ENCODE peak calls at places on chromosomes 4 and X, in six cellular contexts. One of them, this sample, is unnamed.

GRCh38 chr4:124703154-124703553 is 9.4 kb downstream of the ANKRD50 start:
- DNase-seq in WTC11: no peak
- DNase-seq in breast epithelium: no peak
- DNase-seq in fibroblast of lung: no peak
- DNase-seq in fibroblast of the aortic adventitia: no peak
- DNase-seq in transverse colon: no peak
- DNase-seq in this sample: no peak

GRCh38 chr4:1198070-1198844 is 25.9 kb upstream of the SPON2 start:
- DNase-seq in WTC11: peak
- DNase-seq in breast epithelium: peak
- DNase-seq in fibroblast of lung: no peak
- DNase-seq in fibroblast of the aortic adventitia: no peak
- DNase-seq in transverse colon: peak
- DNase-seq in this sample: no peak

GRCh38 chr4:47839259-47839658 is 1.4 kb upstream of the CORIN start:
- DNase-seq in WTC11: no peak
- DNase-seq in breast epithelium: no peak
- DNase-seq in fibroblast of lung: peak
- DNase-seq in fibroblast of the aortic adventitia: peak
- DNase-seq in transverse colon: no peak
- DNase-seq in this sample: no peak

GRCh38 chr4:24328711-24329110 is 255.6 kb downstream of the DHX15 start:
- DNase-seq in WTC11: no peak
- DNase-seq in breast epithelium: no peak
- DNase-seq in fibroblast of lung: no peak
- DNase-seq in fibroblast of the aortic adventitia: no peak
- DNase-seq in transverse colon: no peak
- DNase-seq in this sample: no peak

GRCh38 chrX:74408310-74408709 is 13.0 kb upstream of the SLC16A2 start:
- DNase-seq in WTC11: no peak
- DNase-seq in breast epithelium: no peak
- DNase-seq in fibroblast of lung: no peak
- DNase-seq in fibroblast of the aortic adventitia: no peak
- DNase-seq in transverse colon: no peak
- DNase-seq in this sample: no peak

GRCh38 chr4:124515591-124515990 is 196.9 kb downstream of the ANKRD50 start:
- DNase-seq in WTC11: no peak
- DNase-seq in breast epithelium: no peak
- DNase-seq in fibroblast of lung: no peak
- DNase-seq in fibroblast of the aortic adventitia: no peak
- DNase-seq in transverse colon: no peak
- DNase-seq in this sample: no peak

GRCh38 chr4:66273110-66273509 is 602.8 kb upstream of the EPHA5 start:
- DNase-seq in WTC11: no peak
- DNase-seq in breast epithelium: no peak
- DNase-seq in fibroblast of lung: no peak
- DNase-seq in fibroblast of the aortic adventitia: no peak
- DNase-seq in transverse colon: no peak
- DNase-seq in this sample: no peak

GRCh38 chr4:108484187-108484586 is 136.2 kb upstream of the RPL34 start:
- DNase-seq in WTC11: no peak
- DNase-seq in breast epithelium: no peak
- DNase-seq in fibroblast of lung: no peak
- DNase-seq in fibroblast of the aortic adventitia: no peak
- DNase-seq in transverse colon: no peak
- DNase-seq in this sample: no peak

GRCh38 chr4:95392886-95393285 is 155.9 kb downstream of the UNC5C start:
- DNase-seq in WTC11: no peak
- DNase-seq in breast epithelium: no peak
- DNase-seq in fibroblast of lung: no peak
- DNase-seq in fibroblast of the aortic adventitia: no peak
- DNase-seq in transverse colon: no peak
- DNase-seq in this sample: no peak

GRCh38 chr4:123350191-123350544 is 46.4 kb upstream of the SPRY1 start:
- DNase-seq in WTC11: peak
- DNase-seq in breast epithelium: no peak
- DNase-seq in fibroblast of lung: no peak
- DNase-seq in fibroblast of the aortic adventitia: peak
- DNase-seq in transverse colon: peak
- DNase-seq in this sample: peak

GRCh38 chrX:119410027-119410819 is 11.1 kb downstream of the SLC25A43 start:
- DNase-seq in WTC11: no peak
- DNase-seq in breast epithelium: peak
- DNase-seq in fibroblast of lung: peak
- DNase-seq in fibroblast of the aortic adventitia: peak
- DNase-seq in transverse colon: peak
- DNase-seq in this sample: peak

GRCh38 chr4:71231073-71231752 is 107.6 kb upstream of the SLC4A4 start:
- DNase-seq in WTC11: no peak
- DNase-seq in breast epithelium: no peak
- DNase-seq in fibroblast of lung: peak
- DNase-seq in fibroblast of the aortic adventitia: peak
- DNase-seq in transverse colon: peak
- DNase-seq in this sample: peak

GRCh38 chrX:23548164-23548563 is 119.1 kb upstream of the PRDX4 start:
- DNase-seq in WTC11: no peak
- DNase-seq in breast epithelium: no peak
- DNase-seq in fibroblast of lung: no peak
- DNase-seq in fibroblast of the aortic adventitia: peak
- DNase-seq in transverse colon: no peak
- DNase-seq in this sample: no peak

GRCh38 chr4:146243141-146243882 is 29.0 kb downstream of the REELD1 start:
- DNase-seq in WTC11: peak
- DNase-seq in breast epithelium: no peak
- DNase-seq in fibroblast of lung: no peak
- DNase-seq in fibroblast of the aortic adventitia: no peak
- DNase-seq in transverse colon: no peak
- DNase-seq in this sample: no peak

GRCh38 chr4:135917016-135917415 is 1615.3 kb downstream of the PCDH18 start:
- DNase-seq in WTC11: no peak
- DNase-seq in breast epithelium: no peak
- DNase-seq in fibroblast of lung: peak
- DNase-seq in fibroblast of the aortic adventitia: no peak
- DNase-seq in transverse colon: no peak
- DNase-seq in this sample: no peak

GRCh38 chrX:57447856-57448255 is 144.0 kb upstream of the ZXDB start:
- DNase-seq in WTC11: no peak
- DNase-seq in breast epithelium: no peak
- DNase-seq in fibroblast of lung: no peak
- DNase-seq in fibroblast of the aortic adventitia: no peak
- DNase-seq in transverse colon: no peak
- DNase-seq in this sample: no peak

GRCh38 chr4:89305712-89306437 is 1.7 kb downstream of the GPRIN3 start:
- DNase-seq in WTC11: no peak
- DNase-seq in breast epithelium: no peak
- DNase-seq in fibroblast of lung: peak
- DNase-seq in fibroblast of the aortic adventitia: no peak
- DNase-seq in transverse colon: no peak
- DNase-seq in this sample: peak

GRCh38 chr4:94757192-94758140 is at the start of gene BMPR1B:
- DNase-seq in WTC11: peak
- DNase-seq in breast epithelium: no peak
- DNase-seq in fibroblast of lung: peak
- DNase-seq in fibroblast of the aortic adventitia: peak
- DNase-seq in transverse colon: no peak
- DNase-seq in this sample: peak

GRCh38 chr4:153152453-153153338 is 51.5 kb upstream of the TRIM2 start:
- DNase-seq in WTC11: peak
- DNase-seq in breast epithelium: no peak
- DNase-seq in fibroblast of lung: peak
- DNase-seq in fibroblast of the aortic adventitia: peak
- DNase-seq in transverse colon: peak
- DNase-seq in this sample: peak

GRCh38 chr4:139453041-139453370 is 915 bp upstream of the RAB33B start:
- DNase-seq in WTC11: no peak
- DNase-seq in breast epithelium: peak
- DNase-seq in fibroblast of lung: no peak
- DNase-seq in fibroblast of the aortic adventitia: no peak
- DNase-seq in transverse colon: peak
- DNase-seq in this sample: peak
- TF ChIP-seq CTCF in WTC11: no peak
- TF ChIP-seq CTCF in breast epithelium: peak
- TF ChIP-seq CTCF in fibroblast of lung: peak
- TF ChIP-seq CTCF in fibroblast of the aortic adventitia: peak
- TF ChIP-seq CTCF in transverse colon: peak
- TF ChIP-seq CTCF in this sample: peak

GRCh38 chrX:151821226-151821625 is 86.7 kb downstream of the CNGA2 start:
- DNase-seq in WTC11: no peak
- DNase-seq in breast epithelium: no peak
- DNase-seq in fibroblast of lung: no peak
- DNase-seq in fibroblast of the aortic adventitia: no peak
- DNase-seq in transverse colon: no peak
- DNase-seq in this sample: no peak

GRCh38 chrX:151814767-151815166 is 80.2 kb downstream of the CNGA2 start:
- DNase-seq in WTC11: no peak
- DNase-seq in breast epithelium: no peak
- DNase-seq in fibroblast of lung: no peak
- DNase-seq in fibroblast of the aortic adventitia: no peak
- DNase-seq in transverse colon: no peak
- DNase-seq in this sample: no peak

GRCh38 chrX:151815461-151815860 is 80.9 kb downstream of the CNGA2 start:
- DNase-seq in WTC11: no peak
- DNase-seq in breast epithelium: no peak
- DNase-seq in fibroblast of lung: no peak
- DNase-seq in fibroblast of the aortic adventitia: peak
- DNase-seq in transverse colon: no peak
- DNase-seq in this sample: no peak

GRCh38 chrX:151816914-151817313 is 82.4 kb downstream of the CNGA2 start:
- DNase-seq in WTC11: no peak
- DNase-seq in breast epithelium: no peak
- DNase-seq in fibroblast of lung: no peak
- DNase-seq in fibroblast of the aortic adventitia: peak
- DNase-seq in transverse colon: no peak
- DNase-seq in this sample: no peak

GRCh38 chrX:151818828-151819227 is 84.3 kb downstream of the CNGA2 start:
- DNase-seq in WTC11: no peak
- DNase-seq in breast epithelium: no peak
- DNase-seq in fibroblast of lung: no peak
- DNase-seq in fibroblast of the aortic adventitia: no peak
- DNase-seq in transverse colon: no peak
- DNase-seq in this sample: no peak
- TF ChIP-seq CTCF in WTC11: no peak
- TF ChIP-seq CTCF in breast epithelium: no peak
- TF ChIP-seq CTCF in fibroblast of lung: no peak
- TF ChIP-seq CTCF in fibroblast of the aortic adventitia: no peak
- TF ChIP-seq CTCF in transverse colon: no peak
- TF ChIP-seq CTCF in this sample: no peak

DNA sequence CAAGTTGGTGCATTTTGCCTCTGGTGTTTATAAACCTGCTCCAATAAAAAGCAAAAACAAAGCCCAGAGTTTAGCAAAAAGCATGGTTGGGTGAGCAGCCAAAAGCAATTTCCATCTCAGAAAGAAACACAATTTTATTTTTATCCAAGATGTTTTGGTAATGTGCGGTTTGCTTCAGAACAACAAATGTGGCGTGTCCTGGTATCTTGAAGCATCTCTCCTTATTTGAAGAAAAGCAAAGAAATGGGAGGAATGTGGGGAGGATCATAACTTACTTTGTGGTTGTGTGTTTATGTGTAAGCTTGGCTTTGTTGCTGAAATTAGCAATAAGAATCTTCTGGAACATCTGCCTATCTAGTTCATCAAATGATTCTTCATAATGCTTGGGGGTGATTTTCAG is 88.3 kb upstream of the DDX3X start:
- DNase-seq in WTC11: no peak
- DNase-seq in breast epithelium: no peak
- DNase-seq in fibroblast of lung: no peak
- DNase-seq in fibroblast of the aortic adventitia: no peak
- DNase-seq in transverse colon: no peak
- DNase-seq in this sample: no peak
- TF ChIP-seq CTCF in WTC11: no peak
- TF ChIP-seq CTCF in breast epithelium: no peak
- TF ChIP-seq CTCF in fibroblast of lung: no peak
- TF ChIP-seq CTCF in fibroblast of the aortic adventitia: no peak
- TF ChIP-seq CTCF in transverse colon: no peak
- TF ChIP-seq CTCF in this sample: no peak

GRCh38 chrX:9374537-9374936 is 90.3 kb upstream of the TBL1X start:
- DNase-seq in WTC11: no peak
- DNase-seq in breast epithelium: no peak
- DNase-seq in fibroblast of lung: peak
- DNase-seq in fibroblast of the aortic adventitia: no peak
- DNase-seq in transverse colon: peak
- DNase-seq in this sample: peak
- TF ChIP-seq CTCF in WTC11: no peak
- TF ChIP-seq CTCF in breast epithelium: no peak
- TF ChIP-seq CTCF in fibroblast of lung: no peak
- TF ChIP-seq CTCF in fibroblast of the aortic adventitia: no peak
- TF ChIP-seq CTCF in transverse colon: no peak
- TF ChIP-seq CTCF in this sample: no peak

GRCh38 chrX:15747626-15748173 is 9.6 kb downstream of the CA5B start:
- DNase-seq in WTC11: no peak
- DNase-seq in breast epithelium: no peak
- DNase-seq in fibroblast of lung: no peak
- DNase-seq in fibroblast of the aortic adventitia: no peak
- DNase-seq in transverse colon: no peak
- DNase-seq in this sample: no peak
- TF ChIP-seq CTCF in WTC11: no peak
- TF ChIP-seq CTCF in breast epithelium: no peak
- TF ChIP-seq CTCF in fibroblast of lung: no peak
- TF ChIP-seq CTCF in fibroblast of the aortic adventitia: no peak
- TF ChIP-seq CTCF in transverse colon: no peak
- TF ChIP-seq CTCF in this sample: no peak

This sample was measured in Calu3.